ENCODE peak calls at places on chromosomes 13 and 19, in four cellular contexts. S is endothelial cell of umbilical vein, X is keratinocyte, T is IMR-90. Z is an unnamed sample.

GRCh38 chr13:80454245-80454644 is 113.3 kb upstream of the SPRY2 start:
- DNase-seq in S (no peak), X (no peak), T (peak; percentile 1), Z (no peak)

GRCh38 chr13:44303681-44304432 is 69.8 kb upstream of the SERP2 start:
- DNase-seq in S (no peak), X (no peak), T (no peak), Z (no peak)

GRCh38 chr19:1773173-1773572 is 19.9 kb downstream of the ONECUT3 start:
- DNase-seq in S (no peak), X (peak; percentile 95), T (no peak), Z (peak; percentile 43)

GRCh38 chr13:50357586-50358118 is 342.4 kb downstream of the KCNRG start:
- DNase-seq in S (peak; percentile 27), X (no peak), T (peak; percentile 93), Z (peak; percentile 31)

GRCh38 chr13:79525458-79525857 is 44.5 kb downstream of the NDFIP2 start:
- DNase-seq in S (peak; percentile 95), X (no peak), T (no peak), Z (no peak)

GRCh38 chr13:113959198-113959597 is 14.7 kb downstream of the C13orf46 start:
- DNase-seq in S (peak; percentile 90), X (no peak), T (no peak), Z (peak; percentile 38)

GRCh38 chr13:87884874-87885273 is 213.7 kb downstream of the SLITRK5 start:
- DNase-seq in S (no peak), X (no peak), T (peak; percentile 2), Z (no peak)

GRCh38 chr19:7191946-7192691 is 102.1 kb downstream of the INSR start:
- DNase-seq in S (no peak), X (no peak), T (no peak), Z (no peak)

GRCh38 chr13:84925443-84925842 is 873.8 kb downstream of the SLITRK6 start:
- DNase-seq in S (no peak), X (peak; percentile 2), T (peak; percentile 49), Z (no peak)

GRCh38 chr13:33349996-33350826 is 64.7 kb upstream of the STARD13 start:
- DNase-seq in S (peak; percentile 49), X (no peak), T (peak; percentile 39), Z (no peak)

GRCh38 chr19:38149597-38149996 is 74.4 kb downstream of the DPF1 start:
- DNase-seq in S (no peak), X (no peak), T (peak; percentile 22), Z (peak; percentile 43)

GRCh38 chr19:38152461-38153379 is 71.3 kb downstream of the DPF1 start:
- DNase-seq in S (no peak), X (no peak), T (peak; percentile 51), Z (peak; percentile 74)

GRCh38 chr19:38151242-38151641 is 72.8 kb downstream of the DPF1 start:
- DNase-seq in S (no peak), X (no peak), T (no peak), Z (no peak)

GRCh38 chr19:38158730-38159129 is 65.3 kb downstream of the DPF1 start:
- DNase-seq in S (no peak), X (no peak), T (no peak), Z (no peak)

DNA sequence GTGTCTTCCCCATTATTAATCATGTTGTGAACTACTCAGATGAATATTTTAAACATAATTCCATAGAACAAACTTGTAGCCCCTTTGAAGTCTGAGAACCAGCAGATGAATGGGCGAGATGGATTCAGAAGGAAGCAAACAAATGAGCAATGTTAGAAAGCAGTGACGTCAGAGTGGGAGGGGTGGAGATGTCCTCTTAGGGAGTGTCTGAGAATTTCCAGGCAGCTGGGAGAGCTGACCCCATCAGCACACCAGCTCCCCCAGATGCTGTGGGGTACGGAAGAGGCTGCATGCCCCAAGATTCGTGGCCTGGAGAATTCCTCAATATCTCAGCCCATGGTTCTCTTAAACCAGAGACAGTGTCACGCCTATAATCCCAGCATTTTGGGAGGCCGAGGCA is 68.6 kb downstream of the DPF1 start:
- DNase-seq in S (no peak), X (no peak), T (peak; percentile 58), Z (peak; percentile 68)
- H3K9me1 ChIP-seq in S (no peaks in the 10 kb centered on the region), X (peaks cover 2% of the 10 kb centered on the region), T (peaks cover 7% of the 10 kb centered on the region), Z (no peaks in the 10 kb centered on the region)

DNA sequence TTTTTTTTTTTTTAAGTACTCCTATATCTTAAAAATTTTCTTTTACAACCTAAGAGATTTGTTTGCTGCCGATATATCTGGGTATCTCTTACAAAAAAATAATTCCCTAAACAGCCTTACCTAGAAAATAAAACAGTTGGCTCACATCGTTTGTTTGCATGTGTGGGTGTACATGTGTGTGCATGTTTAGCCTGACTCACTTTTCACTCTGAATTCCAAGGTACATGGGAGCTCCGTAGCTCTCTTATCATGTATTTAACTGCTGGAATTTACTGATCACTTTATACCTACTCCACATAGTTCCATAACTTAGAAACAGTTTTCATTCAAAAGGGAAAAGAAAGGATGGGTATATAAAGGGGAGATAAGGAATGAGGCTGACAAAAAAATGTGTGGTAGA is 616.5 kb downstream of the GPC6 start:
- DNase-seq in S (no peak), X (no peak), T (no peak), Z (no peak)
- H3K9me1 ChIP-seq in S (no peaks in the 10 kb centered on the region), X (no peaks in the 10 kb centered on the region), T (peaks cover 3% of the 10 kb centered on the region), Z (no peaks in the 10 kb centered on the region)

GRCh38 chr19:10408511-10409291 is 5.4 kb upstream of the CDC37 start:
- DNase-seq in S (no peak), X (no peak), T (no peak), Z (no peak)
- H3K9me1 ChIP-seq in S (no peaks in the 10 kb centered on the region), X (no peaks in the 10 kb centered on the region), T (no peaks in the 10 kb centered on the region), Z (no peaks in the 10 kb centered on the region)

GRCh38 chr13:99388334-99388923 is 81.2 kb upstream of the GPR183 start:
- DNase-seq in S (no peak), X (no peak), T (no peak), Z (no peak)
- H3K9me1 ChIP-seq in S (no peaks in the 10 kb centered on the region), X (no peaks in the 10 kb centered on the region), T (peaks cover 3% of the 10 kb centered on the region), Z (peaks cover 4% of the 10 kb centered on the region)

GRCh38 chr13:25415196-25415595 is 43.4 kb downstream of the ATP8A2 start:
- DNase-seq in S (no peak), X (no peak), T (no peak), Z (no peak)
- H3K9me1 ChIP-seq in S (no peaks in the 10 kb centered on the region), X (no peaks in the 10 kb centered on the region), T (no peaks in the 10 kb centered on the region), Z (no peaks in the 10 kb centered on the region)

GRCh38 chr19:33463194-33463593 is 58.4 kb downstream of the PEPD start:
- DNase-seq in S (no peak), X (no peak), T (peak; percentile 64), Z (no peak)

GRCh38 chr19:33465834-33466233 is 55.8 kb downstream of the PEPD start:
- DNase-seq in S (no peak), X (no peak), T (no peak), Z (no peak)

GRCh38 chr19:33464010-33464732 is 57.4 kb downstream of the PEPD start:
- DNase-seq in S (no peak), X (no peak), T (no peak), Z (no peak)

GRCh38 chr19:33465371-33465770 is 56.2 kb downstream of the PEPD start:
- DNase-seq in S (no peak), X (no peak), T (no peak), Z (no peak)

DNA sequence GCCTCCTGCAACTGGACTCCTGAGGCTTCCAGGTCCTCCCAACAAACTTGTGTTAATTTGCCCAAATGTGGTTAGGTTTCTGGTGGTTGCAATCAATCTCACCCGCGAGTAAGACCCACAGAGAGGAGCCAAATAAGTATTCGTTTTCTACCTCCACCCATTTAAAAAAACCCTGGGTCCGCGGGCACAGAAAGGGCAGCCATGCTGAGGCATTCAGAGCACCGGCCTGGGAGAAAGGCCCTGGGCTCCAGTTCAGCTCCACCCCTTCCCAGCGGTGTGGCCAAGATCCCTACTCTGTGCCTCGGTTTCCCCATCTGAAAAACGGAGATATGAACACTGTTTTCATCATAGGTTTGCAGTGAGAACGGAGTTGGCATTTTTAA is 56.9 kb downstream of the PEPD start:
- DNase-seq in S (no peak), X (no peak), T (no peak), Z (no peak)
- H3K9me1 ChIP-seq in S (no peaks in the 10 kb centered on the region), X (no peaks in the 10 kb centered on the region), T (peaks cover 3% of the 10 kb centered on the region), Z (no peaks in the 10 kb centered on the region)

DNA sequence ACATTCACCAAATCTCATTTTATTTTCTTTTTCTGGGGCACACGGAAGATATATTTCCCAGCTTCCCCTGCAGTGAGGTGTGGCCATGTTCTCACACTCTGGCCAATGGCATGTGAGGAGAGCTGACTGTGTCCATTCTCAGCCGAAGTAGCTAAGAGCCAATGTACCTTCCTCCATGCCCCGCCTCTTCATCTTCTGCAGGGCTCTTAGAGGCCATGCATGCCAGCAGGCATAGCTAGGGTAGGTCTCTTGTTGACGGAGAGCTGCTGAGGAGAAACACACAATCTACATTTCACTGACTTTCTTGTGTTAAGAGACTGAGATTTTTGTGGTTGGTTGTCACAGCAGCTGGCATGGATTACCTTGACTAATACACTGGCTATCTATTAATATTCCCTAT is 9.8 kb upstream of the MICU2 start:
- DNase-seq in S (no peak), X (no peak), T (no peak), Z (no peak)
- H3K9me1 ChIP-seq in S (no peaks in the 10 kb centered on the region), X (no peaks in the 10 kb centered on the region), T (no peaks in the 10 kb centered on the region), Z (no peaks in the 10 kb centered on the region)

DNA sequence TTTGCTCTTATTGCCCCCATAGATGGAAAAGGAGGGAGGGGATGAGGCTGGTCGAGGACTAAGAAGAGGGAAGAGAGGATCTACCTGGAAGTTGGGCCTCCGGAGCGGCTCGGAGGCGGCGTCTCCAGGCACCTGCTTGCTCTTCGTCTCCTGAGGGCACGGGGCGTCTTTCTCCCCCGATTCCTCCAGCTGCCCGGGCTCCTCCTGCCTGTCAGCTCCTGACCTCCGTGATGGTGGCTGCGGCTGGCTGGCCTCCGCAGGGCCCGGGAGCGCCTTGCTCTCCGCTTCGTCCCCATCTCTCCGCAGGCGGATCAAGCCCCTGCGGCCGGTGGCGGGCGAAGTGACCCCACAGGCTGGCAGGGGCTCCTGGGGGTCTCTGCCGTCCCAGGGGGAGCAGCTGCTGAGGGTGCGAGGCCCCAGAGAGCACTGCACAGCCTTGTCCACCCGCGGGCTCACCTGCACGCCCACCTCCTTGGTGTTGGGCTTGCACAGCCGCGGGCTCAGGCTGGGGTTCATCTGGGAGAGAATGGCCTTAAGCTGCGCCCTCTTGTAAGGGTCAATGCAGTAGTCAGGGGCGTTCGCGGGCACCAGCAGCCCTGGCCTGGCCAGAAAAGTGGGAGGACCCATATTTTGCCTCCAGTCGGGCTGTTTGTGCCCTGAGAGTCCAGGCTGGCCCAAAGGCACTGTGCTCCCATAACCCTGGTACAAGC is 3.8 kb downstream of the ZAR1L start:
- DNase-seq in S (no peak), X (no peak), T (no peak), Z (no peak)
- H3K9me1 ChIP-seq in S (no peaks in the 10 kb centered on the region), X (no peaks in the 10 kb centered on the region), T (peaks cover 2% of the 10 kb centered on the region), Z (no peaks in the 10 kb centered on the region)

GRCh38 chr13:42930136-42930535 is 61.9 kb downstream of the EPSTI1 start:
- DNase-seq in S (no peak), X (no peak), T (no peak), Z (no peak)
- H3K9me1 ChIP-seq in S (no peaks in the 10 kb centered on the region), X (no peaks in the 10 kb centered on the region), T (no peaks in the 10 kb centered on the region), Z (no peaks in the 10 kb centered on the region)

GRCh38 chr19:57280913-57281425 is 684 bp downstream of the ZNF460 start:
- DNase-seq in S (no peak), X (no peak), T (no peak), Z (peak; percentile 37)
- H3K9me1 ChIP-seq in S (no peaks in the 10 kb centered on the region), X (no peaks in the 10 kb centered on the region), T (peaks cover 14% of the 10 kb centered on the region), Z (peaks cover 4% of the 10 kb centered on the region)

Z was measured in K562.